ENCODE peak calls at places on chromosome 7, in ten cellular contexts. One of them, this sample, is unnamed.

GRCh38 chr7:77702451-77703219 is 6.4 kb downstream of the RSBN1L start:
- DNase-seq in caudate nucleus: no peak
- DNase-seq in iPS DF 19.7: no peak
- DNase-seq in NCI-H446: no peak
- DNase-seq in ureter: no peak
- DNase-seq in fibroblast of lung: no peak
- DNase-seq in AG09319: no peak
- DNase-seq in AG09309: no peak
- DNase-seq in stimulated activated CD8-positive, alpha-beta memory T cell treated with anti-CD3 and anti-CD28 coated beads, Interleukin-2, amount 100 ng/mL, for 1 hour: no peak
- DNase-seq in nephron progenitor cell: no peak
- DNase-seq in this sample: no peak

GRCh38 chr7:110987130-110987693 is 103.7 kb upstream of the LRRN3 start:
- DNase-seq in nephron progenitor cell: no peak
- DNase-seq in stimulated activated CD8-positive, alpha-beta memory T cell treated with anti-CD3 and anti-CD28 coated beads, Interleukin-2, amount 100 ng/mL, for 1 hour: no peak
- DNase-seq in AG09319: no peak
- DNase-seq in iPS DF 19.7: no peak
- DNase-seq in ureter: no peak
- DNase-seq in fibroblast of lung: no peak
- DNase-seq in caudate nucleus: no peak
- DNase-seq in AG09309: no peak
- DNase-seq in NCI-H446: no peak
- DNase-seq in this sample: no peak

GRCh38 chr7:126589068-126589684 is 663.6 kb downstream of the GRM8 start:
- DNase-seq in fibroblast of lung: no peak
- DNase-seq in nephron progenitor cell: no peak
- DNase-seq in ureter: no peak
- DNase-seq in NCI-H446: no peak
- DNase-seq in stimulated activated CD8-positive, alpha-beta memory T cell treated with anti-CD3 and anti-CD28 coated beads, Interleukin-2, amount 100 ng/mL, for 1 hour: no peak
- DNase-seq in AG09309: no peak
- DNase-seq in AG09319: no peak
- DNase-seq in caudate nucleus: no peak
- DNase-seq in iPS DF 19.7: no peak
- DNase-seq in this sample: no peak

GRCh38 chr7:46123-46829 is 146.1 kb upstream of the FAM20C start:
- DNase-seq in iPS DF 19.7: no peak
- DNase-seq in nephron progenitor cell: no peak
- DNase-seq in stimulated activated CD8-positive, alpha-beta memory T cell treated with anti-CD3 and anti-CD28 coated beads, Interleukin-2, amount 100 ng/mL, for 1 hour: no peak
- DNase-seq in ureter: peak; percentile 17
- DNase-seq in AG09319: no peak
- DNase-seq in caudate nucleus: no peak
- DNase-seq in NCI-H446: no peak
- DNase-seq in fibroblast of lung: no peak
- DNase-seq in AG09309: no peak
- DNase-seq in this sample: no peak

GRCh38 chr7:93890041-93890463 is 501 bp downstream of the TFPI2 start:
- DNase-seq in stimulated activated CD8-positive, alpha-beta memory T cell treated with anti-CD3 and anti-CD28 coated beads, Interleukin-2, amount 100 ng/mL, for 1 hour: no peak
- DNase-seq in iPS DF 19.7: peak; percentile 33
- DNase-seq in ureter: peak; percentile 44
- DNase-seq in nephron progenitor cell: peak; percentile 46
- DNase-seq in fibroblast of lung: peak; percentile 60
- DNase-seq in NCI-H446: no peak
- DNase-seq in caudate nucleus: no peak
- DNase-seq in AG09319: no peak
- DNase-seq in AG09309: no peak
- DNase-seq in this sample: no peak

GRCh38 chr7:149788300-149788851 is 15.0 kb upstream of the ZNF467 start:
- DNase-seq in caudate nucleus: no peak
- DNase-seq in AG09319: no peak
- DNase-seq in fibroblast of lung: no peak
- DNase-seq in AG09309: no peak
- DNase-seq in iPS DF 19.7: no peak
- DNase-seq in stimulated activated CD8-positive, alpha-beta memory T cell treated with anti-CD3 and anti-CD28 coated beads, Interleukin-2, amount 100 ng/mL, for 1 hour: no peak
- DNase-seq in nephron progenitor cell: no peak
- DNase-seq in ureter: no peak
- DNase-seq in NCI-H446: no peak
- DNase-seq in this sample: no peak

GRCh38 chr7:104275900-104276299 is 52.5 kb upstream of the LHFPL3 start:
- DNase-seq in iPS DF 19.7: no peak
- DNase-seq in AG09309: no peak
- DNase-seq in fibroblast of lung: no peak
- DNase-seq in AG09319: no peak
- DNase-seq in stimulated activated CD8-positive, alpha-beta memory T cell treated with anti-CD3 and anti-CD28 coated beads, Interleukin-2, amount 100 ng/mL, for 1 hour: no peak
- DNase-seq in caudate nucleus: no peak
- DNase-seq in NCI-H446: no peak
- DNase-seq in ureter: no peak
- DNase-seq in nephron progenitor cell: no peak
- DNase-seq in this sample: no peak

GRCh38 chr7:45663167-45663921 is 89.2 kb downstream of the ADCY1 start:
- DNase-seq in caudate nucleus: no peak
- DNase-seq in nephron progenitor cell: peak; percentile 27
- DNase-seq in AG09309: no peak
- DNase-seq in NCI-H446: no peak
- DNase-seq in ureter: no peak
- DNase-seq in iPS DF 19.7: no peak
- DNase-seq in AG09319: no peak
- DNase-seq in fibroblast of lung: peak; percentile 27
- DNase-seq in stimulated activated CD8-positive, alpha-beta memory T cell treated with anti-CD3 and anti-CD28 coated beads, Interleukin-2, amount 100 ng/mL, for 1 hour: no peak
- DNase-seq in this sample: no peak

GRCh38 chr7:909358-910329 is 33.3 kb downstream of the GET4 start:
- DNase-seq in ureter: no peak
- DNase-seq in NCI-H446: no peak
- DNase-seq in nephron progenitor cell: no peak
- DNase-seq in caudate nucleus: no peak
- DNase-seq in iPS DF 19.7: no peak
- DNase-seq in AG09309: no peak
- DNase-seq in stimulated activated CD8-positive, alpha-beta memory T cell treated with anti-CD3 and anti-CD28 coated beads, Interleukin-2, amount 100 ng/mL, for 1 hour: no peak
- DNase-seq in fibroblast of lung: peak; percentile 39
- DNase-seq in AG09319: no peak
- DNase-seq in this sample: no peak

GRCh38 chr7:26477381-26477780 is 185.7 kb downstream of the SNX10 start:
- DNase-seq in AG09319: no peak
- DNase-seq in iPS DF 19.7: no peak
- DNase-seq in AG09309: no peak
- DNase-seq in nephron progenitor cell: no peak
- DNase-seq in caudate nucleus: no peak
- DNase-seq in ureter: no peak
- DNase-seq in stimulated activated CD8-positive, alpha-beta memory T cell treated with anti-CD3 and anti-CD28 coated beads, Interleukin-2, amount 100 ng/mL, for 1 hour: no peak
- DNase-seq in NCI-H446: no peak
- DNase-seq in fibroblast of lung: no peak
- DNase-seq in this sample: no peak

GRCh38 chr7:145848691-145849090 is 267.9 kb upstream of the CNTNAP2 start:
- DNase-seq in nephron progenitor cell: peak; percentile 46
- DNase-seq in NCI-H446: peak; percentile 22
- DNase-seq in iPS DF 19.7: no peak
- DNase-seq in AG09309: no peak
- DNase-seq in fibroblast of lung: peak; percentile 22
- DNase-seq in stimulated activated CD8-positive, alpha-beta memory T cell treated with anti-CD3 and anti-CD28 coated beads, Interleukin-2, amount 100 ng/mL, for 1 hour: no peak
- DNase-seq in AG09319: no peak
- DNase-seq in ureter: no peak
- DNase-seq in caudate nucleus: no peak
- DNase-seq in this sample: no peak

GRCh38 chr7:155733582-155734444 is 78.5 kb downstream of the SHH start:
- DNase-seq in NCI-H446: no peak
- DNase-seq in ureter: no peak
- DNase-seq in AG09319: no peak
- DNase-seq in stimulated activated CD8-positive, alpha-beta memory T cell treated with anti-CD3 and anti-CD28 coated beads, Interleukin-2, amount 100 ng/mL, for 1 hour: no peak
- DNase-seq in nephron progenitor cell: no peak
- DNase-seq in caudate nucleus: no peak
- DNase-seq in iPS DF 19.7: no peak
- DNase-seq in fibroblast of lung: no peak
- DNase-seq in AG09309: no peak
- DNase-seq in this sample: no peak

GRCh38 chr7:77993823-77994222 is 195.2 kb downstream of the PHTF2 start:
- DNase-seq in AG09309: no peak
- DNase-seq in fibroblast of lung: no peak
- DNase-seq in iPS DF 19.7: no peak
- DNase-seq in ureter: no peak
- DNase-seq in AG09319: no peak
- DNase-seq in nephron progenitor cell: no peak
- DNase-seq in NCI-H446: no peak
- DNase-seq in stimulated activated CD8-positive, alpha-beta memory T cell treated with anti-CD3 and anti-CD28 coated beads, Interleukin-2, amount 100 ng/mL, for 1 hour: no peak
- DNase-seq in caudate nucleus: no peak
- DNase-seq in this sample: no peak

GRCh38 chr7:128903621-128904361 is 6.7 kb downstream of the KCP start:
- DNase-seq in AG09309: no peak
- DNase-seq in NCI-H446: no peak
- DNase-seq in iPS DF 19.7: no peak
- DNase-seq in AG09319: no peak
- DNase-seq in ureter: no peak
- DNase-seq in caudate nucleus: no peak
- DNase-seq in stimulated activated CD8-positive, alpha-beta memory T cell treated with anti-CD3 and anti-CD28 coated beads, Interleukin-2, amount 100 ng/mL, for 1 hour: no peak
- DNase-seq in nephron progenitor cell: no peak
- DNase-seq in fibroblast of lung: no peak
- DNase-seq in this sample: no peak

GRCh38 chr7:30888783-30889182 is 22.9 kb upstream of the AQP1 start:
- DNase-seq in NCI-H446: peak; percentile 35
- DNase-seq in AG09319: peak; percentile 63
- DNase-seq in ureter: no peak
- DNase-seq in nephron progenitor cell: no peak
- DNase-seq in fibroblast of lung: peak; percentile 83
- DNase-seq in caudate nucleus: no peak
- DNase-seq in stimulated activated CD8-positive, alpha-beta memory T cell treated with anti-CD3 and anti-CD28 coated beads, Interleukin-2, amount 100 ng/mL, for 1 hour: no peak
- DNase-seq in iPS DF 19.7: no peak
- DNase-seq in AG09309: peak; percentile 71
- DNase-seq in this sample: no peak

GRCh38 chr7:3722396-3722846 is 421.4 kb downstream of the SDK1 start:
- DNase-seq in nephron progenitor cell: peak; percentile 56
- DNase-seq in AG09319: no peak
- DNase-seq in caudate nucleus: peak; percentile 12
- DNase-seq in fibroblast of lung: peak; percentile 21
- DNase-seq in NCI-H446: no peak
- DNase-seq in stimulated activated CD8-positive, alpha-beta memory T cell treated with anti-CD3 and anti-CD28 coated beads, Interleukin-2, amount 100 ng/mL, for 1 hour: no peak
- DNase-seq in iPS DF 19.7: peak; percentile 68
- DNase-seq in ureter: no peak
- DNase-seq in AG09309: no peak
- DNase-seq in this sample: no peak

GRCh38 chr7:68417659-68418058 is 1180.6 kb upstream of the AUTS2 start:
- DNase-seq in stimulated activated CD8-positive, alpha-beta memory T cell treated with anti-CD3 and anti-CD28 coated beads, Interleukin-2, amount 100 ng/mL, for 1 hour: no peak
- DNase-seq in ureter: no peak
- DNase-seq in nephron progenitor cell: no peak
- DNase-seq in NCI-H446: no peak
- DNase-seq in iPS DF 19.7: no peak
- DNase-seq in fibroblast of lung: no peak
- DNase-seq in AG09309: no peak
- DNase-seq in caudate nucleus: no peak
- DNase-seq in AG09319: no peak
- DNase-seq in this sample: no peak

GRCh38 chr7:73770002-73770859 is at the start of gene CLDN3:
- DNase-seq in NCI-H446: no peak
- DNase-seq in iPS DF 19.7: peak; percentile 64
- DNase-seq in AG09319: no peak
- DNase-seq in fibroblast of lung: no peak
- DNase-seq in nephron progenitor cell: peak; percentile 76
- DNase-seq in stimulated activated CD8-positive, alpha-beta memory T cell treated with anti-CD3 and anti-CD28 coated beads, Interleukin-2, amount 100 ng/mL, for 1 hour: no peak
- DNase-seq in AG09309: no peak
- DNase-seq in ureter: peak; percentile 57
- DNase-seq in caudate nucleus: no peak
- DNase-seq in this sample: no peak

GRCh38 chr7:66505531-66506451 is 122.9 kb upstream of the KCTD7 start:
- DNase-seq in AG09319: no peak
- DNase-seq in fibroblast of lung: no peak
- DNase-seq in NCI-H446: no peak
- DNase-seq in caudate nucleus: no peak
- DNase-seq in iPS DF 19.7: no peak
- DNase-seq in ureter: no peak
- DNase-seq in AG09309: no peak
- DNase-seq in nephron progenitor cell: no peak
- DNase-seq in stimulated activated CD8-positive, alpha-beta memory T cell treated with anti-CD3 and anti-CD28 coated beads, Interleukin-2, amount 100 ng/mL, for 1 hour: no peak
- DNase-seq in this sample: no peak

GRCh38 chr7:142142702-142143101 is 31.2 kb downstream of the MGAM2 start:
- DNase-seq in NCI-H446: no peak
- DNase-seq in stimulated activated CD8-positive, alpha-beta memory T cell treated with anti-CD3 and anti-CD28 coated beads, Interleukin-2, amount 100 ng/mL, for 1 hour: no peak
- DNase-seq in AG09319: no peak
- DNase-seq in iPS DF 19.7: no peak
- DNase-seq in AG09309: no peak
- DNase-seq in nephron progenitor cell: no peak
- DNase-seq in fibroblast of lung: no peak
- DNase-seq in ureter: no peak
- DNase-seq in caudate nucleus: no peak
- DNase-seq in this sample: no peak

GRCh38 chr7:105493196-105493927 is 28.7 kb downstream of the PUS7 start:
- DNase-seq in caudate nucleus: no peak
- DNase-seq in iPS DF 19.7: no peak
- DNase-seq in ureter: no peak
- DNase-seq in NCI-H446: no peak
- DNase-seq in nephron progenitor cell: no peak
- DNase-seq in AG09309: no peak
- DNase-seq in stimulated activated CD8-positive, alpha-beta memory T cell treated with anti-CD3 and anti-CD28 coated beads, Interleukin-2, amount 100 ng/mL, for 1 hour: no peak
- DNase-seq in AG09319: no peak
- DNase-seq in fibroblast of lung: no peak
- DNase-seq in this sample: no peak

GRCh38 chr7:158377800-158378623 is 209.6 kb downstream of the PTPRN2 start:
- DNase-seq in fibroblast of lung: no peak
- DNase-seq in AG09309: no peak
- DNase-seq in stimulated activated CD8-positive, alpha-beta memory T cell treated with anti-CD3 and anti-CD28 coated beads, Interleukin-2, amount 100 ng/mL, for 1 hour: no peak
- DNase-seq in NCI-H446: no peak
- DNase-seq in iPS DF 19.7: no peak
- DNase-seq in AG09319: no peak
- DNase-seq in caudate nucleus: no peak
- DNase-seq in nephron progenitor cell: no peak
- DNase-seq in ureter: no peak
- DNase-seq in this sample: no peak

GRCh38 chr7:152636436-152636835 is 39.5 kb downstream of the XRCC2 start:
- DNase-seq in iPS DF 19.7: no peak
- DNase-seq in fibroblast of lung: peak; percentile 5
- DNase-seq in caudate nucleus: no peak
- DNase-seq in stimulated activated CD8-positive, alpha-beta memory T cell treated with anti-CD3 and anti-CD28 coated beads, Interleukin-2, amount 100 ng/mL, for 1 hour: no peak
- DNase-seq in ureter: no peak
- DNase-seq in nephron progenitor cell: no peak
- DNase-seq in AG09319: no peak
- DNase-seq in AG09309: no peak
- DNase-seq in NCI-H446: no peak
- DNase-seq in this sample: no peak

GRCh38 chr7:142030294-142030693 is 34.6 kb downstream of the MGAM start:
- DNase-seq in AG09319: no peak
- DNase-seq in nephron progenitor cell: no peak
- DNase-seq in AG09309: no peak
- DNase-seq in caudate nucleus: no peak
- DNase-seq in ureter: no peak
- DNase-seq in fibroblast of lung: no peak
- DNase-seq in NCI-H446: no peak
- DNase-seq in stimulated activated CD8-positive, alpha-beta memory T cell treated with anti-CD3 and anti-CD28 coated beads, Interleukin-2, amount 100 ng/mL, for 1 hour: no peak
- DNase-seq in iPS DF 19.7: no peak
- DNase-seq in this sample: no peak

GRCh38 chr7:91424372-91424771 is 160.1 kb downstream of the FZD1 start:
- DNase-seq in nephron progenitor cell: peak; percentile 1
- DNase-seq in NCI-H446: peak; percentile 47
- DNase-seq in ureter: no peak
- DNase-seq in AG09319: no peak
- DNase-seq in iPS DF 19.7: no peak
- DNase-seq in stimulated activated CD8-positive, alpha-beta memory T cell treated with anti-CD3 and anti-CD28 coated beads, Interleukin-2, amount 100 ng/mL, for 1 hour: no peak
- DNase-seq in fibroblast of lung: no peak
- DNase-seq in caudate nucleus: no peak
- DNase-seq in AG09309: no peak
- DNase-seq in this sample: no peak

GRCh38 chr7:35505031-35505430 is 189.9 kb downstream of the HERPUD2 start:
- DNase-seq in AG09309: no peak
- DNase-seq in AG09319: no peak
- DNase-seq in stimulated activated CD8-positive, alpha-beta memory T cell treated with anti-CD3 and anti-CD28 coated beads, Interleukin-2, amount 100 ng/mL, for 1 hour: no peak
- DNase-seq in fibroblast of lung: no peak
- DNase-seq in NCI-H446: no peak
- DNase-seq in iPS DF 19.7: no peak
- DNase-seq in nephron progenitor cell: no peak
- DNase-seq in ureter: no peak
- DNase-seq in caudate nucleus: no peak
- DNase-seq in this sample: no peak

GRCh38 chr7:29306276-29307036 is 111.9 kb downstream of the CHN2 start:
- DNase-seq in nephron progenitor cell: no peak
- DNase-seq in ureter: no peak
- DNase-seq in caudate nucleus: no peak
- DNase-seq in AG09309: no peak
- DNase-seq in fibroblast of lung: no peak
- DNase-seq in NCI-H446: no peak
- DNase-seq in iPS DF 19.7: no peak
- DNase-seq in AG09319: no peak
- DNase-seq in stimulated activated CD8-positive, alpha-beta memory T cell treated with anti-CD3 and anti-CD28 coated beads, Interleukin-2, amount 100 ng/mL, for 1 hour: no peak
- DNase-seq in this sample: no peak

GRCh38 chr7:134547738-134548054 is 1.2 kb upstream of the AKR1B15 start:
- DNase-seq in AG09319: no peak
- DNase-seq in nephron progenitor cell: peak; percentile 77
- DNase-seq in fibroblast of lung: peak; percentile 79
- DNase-seq in ureter: peak; percentile 72
- DNase-seq in caudate nucleus: no peak
- DNase-seq in iPS DF 19.7: no peak
- DNase-seq in stimulated activated CD8-positive, alpha-beta memory T cell treated with anti-CD3 and anti-CD28 coated beads, Interleukin-2, amount 100 ng/mL, for 1 hour: no peak
- DNase-seq in NCI-H446: no peak
- DNase-seq in AG09309: peak; percentile 18
- DNase-seq in this sample: no peak